ENCODE peak calls at places on chromosomes 7 and 10, in six cellular contexts. L, F, W, H, K and S are unnamed samples.

GRCh38 chr7:148242271-148242801 is 348.2 kb upstream of the C7orf33 start:
- DNase-seq in L (peak; percentile 76), F (no peak), W (peak; percentile 5), H (peak; percentile 32), K (peak; percentile 23), S (no peak)

GRCh38 chr10:43925793-43926192 is 277.1 kb upstream of the ZNF32 start:
- DNase-seq in L (peak; percentile 16), F (no peak), W (no peak), H (peak; percentile 22), K (no peak), S (no peak)

GRCh38 chr10:122145113-122145512 is 126.0 kb upstream of the BTBD16 start:
- DNase-seq in L (no peak), F (no peak), W (no peak), H (no peak), K (no peak), S (no peak)

GRCh38 chr10:13787015-13787421 is 200.3 kb downstream of the PRPF18 start:
- DNase-seq in L (no peak), F (no peak), W (peak; percentile 56), H (no peak), K (no peak), S (no peak)

GRCh38 chr10:75773139-75773801 is 341.8 kb downstream of the LRMDA start:
- DNase-seq in L (no peak), F (no peak), W (peak; percentile 85), H (no peak), K (no peak), S (no peak)

GRCh38 chr7:148527717-148528168 is 62.8 kb upstream of the C7orf33 start:
- DNase-seq in L (peak; percentile 93), F (peak; percentile 65), W (peak; percentile 69), H (peak; percentile 70), K (peak; percentile 32), S (no peak)

GRCh38 chr10:51285586-51285985 is 211.3 kb downstream of the PRKG1 start:
- DNase-seq in L (no peak), F (no peak), W (no peak), H (no peak), K (no peak), S (no peak)

GRCh38 chr7:78496226-78496625 is 697.7 kb downstream of the PHTF2 start:
- DNase-seq in L (no peak), F (no peak), W (no peak), H (no peak), K (no peak), S (no peak)

GRCh38 chr7:80078882-80079281 is 55.7 kb upstream of the GNAI1 start:
- DNase-seq in L (no peak), F (no peak), W (no peak), H (no peak), K (no peak), S (no peak)

GRCh38 chr7:41428330-41428729 is 274.6 kb downstream of the INHBA start:
- DNase-seq in L (no peak), F (no peak), W (no peak), H (no peak), K (no peak), S (no peak)

GRCh38 chr7:21141476-21141875 is 286.4 kb upstream of the SP4 start:
- DNase-seq in L (no peak), F (no peak), W (no peak), H (no peak), K (no peak), S (no peak)

GRCh38 chr7:12385364-12385786 is 18.3 kb downstream of the VWDE start:
- DNase-seq in L (no peak), F (no peak), W (no peak), H (no peak), K (no peak), S (no peak)

GRCh38 chr7:77831481-77831880 is 32.9 kb downstream of the PHTF2 start:
- DNase-seq in L (no peak), F (no peak), W (no peak), H (no peak), K (no peak), S (no peak)

GRCh38 chr10:28592953-28593352 is 60.0 kb downstream of the WAC start:
- DNase-seq in L (no peak), F (no peak), W (peak; percentile 86), H (no peak), K (no peak), S (no peak)

GRCh38 chr7:143345428-143345900 is 17.0 kb downstream of the FAM131B start:
- DNase-seq in L (peak; percentile 94), F (peak; percentile 62), W (peak; percentile 49), H (peak; percentile 45), K (no peak), S (no peak)

GRCh38 chr7:153641202-153641601 is 411.0 kb upstream of the DPP6 start:
- DNase-seq in L (no peak), F (no peak), W (no peak), H (peak; percentile 34), K (peak; percentile 82), S (no peak)

GRCh38 chr10:6200588-6201510 is 1.9 kb upstream of the PFKFB3 start:
- DNase-seq in L (peak; percentile 69), F (peak; percentile 85), W (peak; percentile 21), H (no peak), K (peak; percentile 40), S (no peak)

GRCh38 chr7:117828831-117829230 is 44.4 kb downstream of the CTTNBP2 start:
- DNase-seq in L (no peak), F (no peak), W (peak; percentile 50), H (no peak), K (no peak), S (no peak)

GRCh38 chr10:76675951-76676587 is 961.5 kb downstream of the KCNMA1 start:
- DNase-seq in L (no peak), F (peak; percentile 64), W (peak; percentile 45), H (no peak), K (peak; percentile 44), S (no peak)

GRCh38 chr7:28277364-28277763 is 96.8 kb upstream of the JAZF1 start:
- DNase-seq in L (no peak), F (no peak), W (no peak), H (no peak), K (no peak), S (no peak)

GRCh38 chr10:81213360-81213759 is 661.6 kb upstream of the NRG3 start:
- DNase-seq in L (no peak), F (no peak), W (no peak), H (no peak), K (no peak), S (no peak)

GRCh38 chr7:140397784-140398750 is at the start of gene SLC37A3:
- DNase-seq in L (peak; percentile 97), F (peak; percentile 92), W (peak; percentile 74), H (peak; percentile 87), K (peak; percentile 85), S (peak; percentile 95)

DNA sequence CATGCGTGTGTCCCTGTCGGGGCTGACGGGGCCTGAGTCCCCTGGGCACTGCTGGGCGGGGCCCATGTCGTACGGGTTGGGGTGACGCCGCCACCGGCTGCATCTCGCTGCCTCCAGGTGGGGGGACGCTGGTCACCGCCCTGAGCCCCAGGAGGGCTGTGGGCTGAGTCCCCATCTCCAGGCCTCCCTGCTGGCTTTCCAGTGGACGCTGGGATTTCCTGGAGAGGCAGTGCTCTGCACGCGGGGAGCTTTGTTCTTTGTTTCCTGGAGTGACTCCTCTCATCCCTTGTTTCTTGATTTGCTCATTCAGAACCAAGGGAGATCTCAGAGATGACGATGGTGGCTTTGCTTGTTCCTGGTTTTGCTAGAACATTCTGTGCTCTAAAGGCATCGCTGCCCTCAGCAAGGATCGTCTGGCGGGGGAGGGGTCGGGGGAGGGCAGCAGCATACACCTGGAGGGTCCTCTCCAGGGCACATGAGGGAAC is 21.0 kb downstream of the PWWP2B start:
- DNase-seq in L (no peak), F (no peak), W (no peak), H (no peak), K (no peak), S (no peak)
- H3K27ac ChIP-seq in L (no peak overlapping the region), F (no peak overlapping the region), W (no peak overlapping the region), H (peak overlapping the region; percentile 93), K (peak overlapping the region; percentile 54), S (peak overlapping the region; percentile 93)

GRCh38 chr7:95907337-95907736 is 135.0 kb downstream of the DYNC1I1 start:
- DNase-seq in L (no peak), F (no peak), W (no peak), H (no peak), K (no peak), S (peak; percentile 57)
- H3K27ac ChIP-seq in L (no peak overlapping the region), F (no peak overlapping the region), W (no peak overlapping the region), H (no peak overlapping the region), K (no peak overlapping the region), S (no peak overlapping the region)

DNA sequence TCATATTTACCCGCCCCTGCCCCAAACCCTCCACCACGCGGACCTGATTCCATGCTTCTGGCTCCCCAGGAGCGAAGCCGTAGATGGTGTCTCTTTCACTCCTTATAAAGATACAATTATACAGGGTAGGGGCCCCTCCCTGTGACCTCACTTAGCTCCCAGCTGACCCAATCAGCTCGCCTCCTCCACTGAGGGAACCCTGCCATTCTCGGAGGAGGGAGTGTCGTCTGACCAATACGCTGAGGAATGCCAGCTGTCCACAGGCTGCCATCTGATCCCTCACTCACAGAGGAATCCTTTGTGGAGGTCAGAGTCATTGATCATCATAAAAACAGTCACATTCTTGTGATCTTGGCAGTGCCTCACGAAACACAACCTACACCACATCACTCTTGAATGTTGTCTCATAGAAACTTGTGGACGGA is 67.5 kb upstream of the INSIG1 start:
- DNase-seq in L (peak; percentile 70), F (peak; percentile 84), W (peak; percentile 100), H (no peak), K (no peak), S (no peak)
- H3K27ac ChIP-seq in L (peak overlapping the region; percentile 57), F (peak overlapping the region; percentile 58), W (peak overlapping the region; percentile 67), H (no peak overlapping the region), K (no peak overlapping the region), S (no peak overlapping the region)

GRCh38 chr10:130022501-130023299 is 58.6 kb upstream of the EBF3 start:
- DNase-seq in L (no peak), F (no peak), W (peak; percentile 90), H (no peak), K (peak; percentile 6), S (no peak)

GRCh38 chr10:130024779-130025178 is 60.7 kb upstream of the EBF3 start:
- DNase-seq in L (no peak), F (no peak), W (no peak), H (no peak), K (no peak), S (no peak)

GRCh38 chr10:130025326-130025725 is 61.3 kb upstream of the EBF3 start:
- DNase-seq in L (no peak), F (no peak), W (no peak), H (no peak), K (no peak), S (no peak)

GRCh38 chr10:130022071-130022470 is 58.0 kb upstream of the EBF3 start:
- DNase-seq in L (no peak), F (no peak), W (no peak), H (no peak), K (no peak), S (no peak)

DNA sequence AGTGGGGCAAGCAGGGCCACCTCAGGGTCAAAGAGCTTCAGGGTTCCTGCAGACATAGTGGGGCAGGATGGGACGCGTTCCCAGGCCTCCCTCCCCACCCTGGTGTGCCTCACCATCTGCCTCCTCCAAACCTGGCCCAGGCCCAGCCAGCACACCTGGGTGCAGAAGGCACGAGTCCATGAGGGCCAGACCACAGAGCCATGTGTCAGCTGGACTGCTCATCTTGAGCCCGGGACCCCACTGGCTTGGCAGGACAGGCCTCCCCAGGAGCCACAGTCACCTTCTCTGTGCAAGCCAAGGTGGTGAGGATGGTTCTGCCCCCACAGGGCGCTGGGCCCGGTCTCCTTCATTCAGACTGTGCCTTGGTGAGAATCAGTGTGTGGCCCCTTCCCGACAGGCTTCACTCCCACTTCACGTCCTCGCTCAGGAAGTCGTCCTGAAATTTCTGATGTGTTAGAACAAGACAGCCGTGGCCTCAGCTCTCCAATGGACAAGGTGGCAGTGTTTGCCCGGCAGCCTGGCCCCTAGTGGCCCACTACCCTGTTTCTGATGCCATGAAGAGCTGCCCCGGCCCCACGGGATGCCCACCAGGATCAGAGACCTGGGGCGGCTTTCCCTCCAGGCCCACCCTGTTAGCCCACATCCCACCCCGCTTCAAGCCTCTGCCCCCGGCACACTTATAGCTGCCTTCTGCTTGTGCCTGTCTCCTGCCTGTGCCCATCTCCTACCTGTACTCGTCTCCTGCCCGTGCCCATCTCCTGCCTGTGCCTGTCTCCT is 59.6 kb upstream of the EBF3 start:
- DNase-seq in L (peak; percentile 28), F (no peak), W (no peak), H (no peak), K (peak; percentile 10), S (no peak)
- H3K27ac ChIP-seq in L (no peak overlapping the region), F (no peak overlapping the region), W (peak overlapping the region; percentile 80), H (no peak overlapping the region), K (no peak overlapping the region), S (no peak overlapping the region)